ENCODE peak calls at places on chromosome 2, in five cellular contexts. H, U, P, T and L are unnamed samples.

GRCh38 chr2:177161741-177162440 is 50.7 kb upstream of the HNRNPA3 start:
- DNase-seq in H (no peak), U (no peak), P (no peak), T (no peak), L (no peak)

GRCh38 chr2:44877417-44877816 is 64.1 kb upstream of the SIX3 start:
- DNase-seq in H (no peak), U (no peak), P (no peak), T (no peak), L (no peak)

GRCh38 chr2:172834881-172835280 is 99.2 kb downstream of the RAPGEF4 start:
- DNase-seq in H (no peak), U (no peak), P (no peak), T (no peak), L (no peak)

GRCh38 chr2:23871206-23871605 is 55.7 kb downstream of the ATAD2B start:
- DNase-seq in H (no peak), U (no peak), P (no peak), T (no peak), L (no peak)

GRCh38 chr2:12099374-12099773 is 352.9 kb downstream of the LPIN1 start:
- DNase-seq in H (no peak), U (no peak), P (no peak), T (no peak), L (no peak)

GRCh38 chr2:226066391-226066790 is 666.9 kb downstream of the NYAP2 start:
- DNase-seq in H (no peak), U (no peak), P (no peak), T (no peak), L (no peak)

GRCh38 chr2:210190345-210190744 is 19.1 kb upstream of the KANSL1L start:
- DNase-seq in H (no peak), U (no peak), P (no peak), T (no peak), L (no peak)

GRCh38 chr2:10331033-10331701 is 28.5 kb downstream of the HPCAL1 start:
- DNase-seq in H (no peak), U (no peak), P (no peak), T (peak; percentile 72), L (peak; percentile 21)

GRCh38 chr2:19736191-19736831 is 165.5 kb downstream of the TTC32 start:
- DNase-seq in H (no peak), U (no peak), P (no peak), T (no peak), L (no peak)

GRCh38 chr2:222613715-222614331 is 42.1 kb downstream of the FARSB start:
- DNase-seq in H (no peak), U (peak; percentile 61), P (peak; percentile 28), T (no peak), L (no peak)

GRCh38 chr2:202337706-202338346 is 38.3 kb upstream of the BMPR2 start:
- DNase-seq in H (no peak), U (no peak), P (no peak), T (no peak), L (no peak)

GRCh38 chr2:70242552-70242951 is 5.9 kb downstream of the TIA1 start:
- DNase-seq in H (no peak), U (no peak), P (no peak), T (no peak), L (no peak)

GRCh38 chr2:174744111-174744510 is 20.2 kb downstream of the CHRNA1 start:
- DNase-seq in H (no peak), U (no peak), P (no peak), T (no peak), L (no peak)

GRCh38 chr2:56369316-56369715 is 185.5 kb downstream of the CCDC85A start:
- DNase-seq in H (no peak), U (no peak), P (no peak), T (no peak), L (no peak)

GRCh38 chr2:219073413-219074129 is 12.8 kb upstream of the IHH start:
- DNase-seq in H (no peak), U (no peak), P (peak; percentile 14), T (no peak), L (no peak)